ENCODE peak calls at places on chromosomes 6 and 20, in five cellular contexts. S is ovary; L is A549; Y is CD8-positive, alpha-beta T cell; C is cardiac muscle cell. M is an unnamed sample.

GRCh38 chr6:92847988-92848387 is 571.4 kb downstream of the EPHA7 start:
- DNase-seq in Y (no peak), C (no peak), S (no peak), L (no peak), M (no peak)

GRCh38 chr20:5888051-5888450 is 62.3 kb downstream of the TRMT6 start:
- DNase-seq in Y (no peak), L (no peak), S (no peak), C (peak), M (no peak)

GRCh38 chr6:12947191-12947795 is 230.7 kb downstream of the PHACTR1 start:
- DNase-seq in Y (no peak), L (no peak), S (no peak), C (no peak), M (no peak)

GRCh38 chr20:34705383-34706021 is 1.4 kb downstream of the TP53INP2 start:
- DNase-seq in S (peak), C (peak), L (peak), Y (no peak), M (no peak)

GRCh38 chr6:151147118-151147832 is 92.5 kb upstream of the AKAP12 start:
- DNase-seq in L (no peak), Y (no peak), C (peak), S (no peak), M (no peak)

GRCh38 chr6:44261581-44261980 is 3.8 kb downstream of the NFKBIE start:
- DNase-seq in C (no peak), L (no peak), S (no peak), Y (no peak), M (peak)

GRCh38 chr20:58549231-58549630 is 34.0 kb upstream of the APCDD1L start:
- DNase-seq in C (no peak), L (no peak), S (no peak), Y (no peak), M (no peak)

GRCh38 chr6:153325661-153326060 is 194.6 kb upstream of the RGS17 start:
- DNase-seq in C (no peak), L (no peak), Y (no peak), S (no peak), M (no peak)

GRCh38 chr6:32432050-32432450 is 7.6 kb upstream of the HLA-DRA start:
- DNase-seq in L (peak), Y (no peak), S (no peak), C (peak), M (no peak)
- TF ChIP-seq CTCF in L (peak), Y (peak), S (peak), C (peak), M (peak)

DNA sequence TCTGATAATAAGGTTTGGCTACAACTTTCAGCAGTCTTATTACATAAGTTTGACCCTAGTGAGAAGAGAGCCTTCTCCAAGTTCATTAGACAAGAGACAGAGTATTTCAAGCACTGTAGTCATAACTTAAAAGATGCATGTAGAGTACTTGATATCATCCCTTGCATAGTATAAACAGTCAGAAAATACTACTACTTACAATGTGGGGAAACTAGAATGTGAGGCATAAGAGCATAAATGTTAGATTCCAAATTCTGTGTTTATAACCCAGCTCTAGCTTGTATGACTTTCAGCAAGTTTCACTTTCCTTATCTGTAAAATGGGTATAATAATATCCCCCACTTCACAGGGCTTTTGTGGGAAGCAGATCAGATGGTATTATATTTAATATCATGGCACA is 56.8 kb upstream of the TMEM200A start:
- DNase-seq in C (no peak), L (no peak), Y (no peak), S (no peak), M (no peak)
- H3K4me3 ChIP-seq in C (no peak), L (no peak), Y (no peak), S (no peak), M (no peak)

GRCh38 chr6:31734247-31734702 is 2.1 kb downstream of the CLIC1 start:
- DNase-seq in C (no peak), S (no peak), Y (no peak), L (no peak), M (no peak)

GRCh38 chr6:31736026-31736767 is at the start of gene CLIC1:
- DNase-seq in C (peak), S (peak), L (peak), Y (peak), M (no peak)

GRCh38 chr6:31734703-31735500 is 1.4 kb downstream of the CLIC1 start:
- DNase-seq in S (peak), Y (peak), L (peak), C (peak), M (no peak)

GRCh38 chr6:31732029-31732428 is 2.9 kb upstream of the DDAH2 start:
- DNase-seq in C (no peak), Y (no peak), S (no peak), L (no peak), M (no peak)

DNA sequence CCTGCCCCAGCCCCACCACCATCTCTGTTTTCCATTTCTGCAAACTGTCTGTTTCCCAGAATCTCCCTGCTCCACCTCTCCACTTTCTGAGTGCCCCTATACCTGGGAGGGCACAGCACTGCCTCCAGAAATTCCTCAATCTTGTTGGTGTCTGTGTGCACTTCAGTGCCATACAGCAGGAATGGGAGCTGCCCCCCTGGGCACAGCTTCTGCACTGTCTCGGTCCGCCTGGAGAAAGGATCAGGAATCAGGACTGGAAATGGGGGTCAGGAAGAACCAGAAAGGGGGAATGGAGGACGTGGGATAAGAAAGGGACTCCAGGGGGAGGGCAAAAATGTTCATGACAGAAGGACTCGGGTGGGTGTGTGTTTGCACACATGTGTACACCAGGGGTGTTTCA is 2.6 kb downstream of the CLIC1 start:
- DNase-seq in L (no peak), Y (no peak), C (no peak), S (no peak), M (no peak)
- H3K27ac ChIP-seq in L (peak), Y (no peak), C (no peak), S (no peak), M (no peak)

DNA sequence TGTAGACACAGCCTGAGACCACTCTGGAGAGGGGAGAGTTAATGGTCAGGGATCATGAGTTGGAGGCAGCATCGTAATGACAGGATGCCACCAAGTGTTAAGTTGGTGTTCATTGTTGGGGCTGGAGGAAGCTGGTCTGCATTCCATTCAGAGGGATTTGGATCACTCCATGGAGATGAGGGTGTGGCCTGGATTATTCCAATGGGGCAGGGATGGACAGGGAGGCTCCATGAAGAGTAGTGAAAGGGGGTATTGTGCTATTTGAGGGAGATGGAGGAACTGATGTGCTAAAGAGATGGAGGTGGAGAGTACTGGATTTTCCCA is 1.1 kb downstream of the SAPCD1 start:
- DNase-seq in C (peak), L (no peak), S (no peak), Y (no peak), M (no peak)
- TF ChIP-seq CTCF in C (no peak), L (no peak), S (no peak), Y (no peak), M (no peak)

DNA sequence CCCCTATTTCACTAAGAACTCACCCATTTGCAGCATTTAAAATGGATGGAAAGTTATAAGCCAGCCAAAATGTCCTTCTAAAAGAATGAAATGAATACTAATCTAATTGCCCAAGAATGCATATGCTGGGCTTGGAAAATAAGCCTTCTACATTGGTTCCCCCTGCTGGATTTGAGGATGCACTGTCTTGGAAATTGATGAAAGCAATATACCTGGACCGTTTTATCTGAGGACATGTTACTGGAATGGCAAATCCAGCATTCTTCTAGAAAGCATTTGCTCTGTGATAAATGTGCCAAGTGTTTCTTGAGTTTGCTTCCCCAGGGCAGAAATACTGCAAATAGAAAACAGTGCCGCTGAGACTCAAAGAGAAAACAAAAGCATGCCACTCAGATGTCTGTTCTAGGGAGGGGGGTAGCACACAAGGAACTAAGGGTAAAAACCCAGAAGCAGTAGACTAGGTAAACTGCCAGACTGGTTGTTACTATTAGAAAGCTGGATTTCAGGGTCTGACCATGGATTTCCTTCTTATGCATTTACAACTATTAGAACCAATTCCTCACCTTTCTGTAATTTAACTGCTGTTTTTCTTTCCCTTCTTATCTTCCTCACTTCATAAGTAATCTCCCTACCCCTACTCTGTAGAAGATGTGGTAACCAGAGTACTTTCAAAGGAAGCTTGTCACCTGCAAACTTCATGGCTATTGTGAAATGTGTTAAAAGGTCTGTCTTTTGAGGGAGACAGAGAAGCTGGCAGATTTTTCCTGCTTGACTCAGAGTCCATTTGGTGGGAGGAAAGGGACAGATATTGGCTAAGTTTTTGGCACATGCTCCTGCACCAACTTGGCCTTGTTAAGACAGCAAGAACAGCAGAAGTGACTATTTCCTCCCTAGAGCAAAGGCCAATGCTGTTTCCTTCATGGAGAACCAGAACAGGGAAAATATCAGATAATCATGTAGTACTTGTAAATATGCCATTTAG is 642.6 kb downstream of the KIF16B start:
- DNase-seq in Y (no peak), C (peak), S (no peak), L (peak), M (no peak)
- H3K4me3 ChIP-seq in Y (no peak), C (no peak), S (no peak), L (no peak), M (no peak)

GRCh38 chr20:45355209-45355608 is 7.0 kb upstream of the SDC4 start:
- DNase-seq in S (no peak), C (peak), Y (no peak), L (no peak), M (no peak)
- H3K27ac ChIP-seq in S (no peak), C (no peak), Y (no peak), L (peak), M (peak)

DNA sequence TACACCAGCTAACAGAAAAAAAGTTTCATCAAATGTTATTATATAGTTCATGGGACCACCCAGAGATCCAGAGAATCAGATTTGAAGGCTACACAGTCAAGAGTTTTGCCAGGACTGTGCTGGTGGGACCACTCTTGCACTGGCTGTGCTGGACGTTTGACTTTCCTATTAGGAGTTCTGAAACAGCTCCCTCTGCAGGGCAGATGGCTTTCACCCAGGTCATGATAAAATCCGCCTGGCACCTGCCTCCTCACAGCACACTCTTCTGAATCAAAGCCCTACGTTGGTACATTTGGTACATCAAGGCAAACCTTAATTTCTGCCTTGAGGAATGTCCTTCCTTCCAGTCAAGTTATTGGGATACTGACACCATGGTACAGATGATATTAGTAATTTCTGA is 302.1 kb downstream of the ZNF217 start:
- DNase-seq in C (no peak), Y (no peak), S (no peak), L (no peak), M (no peak)
- TF ChIP-seq CTCF in C (no peak), Y (no peak), S (no peak), L (no peak), M (no peak)

GRCh38 chr6:1395941-1396908 is 6.8 kb downstream of the FOXF2 start:
- DNase-seq in L (no peak), S (no peak), C (no peak), Y (no peak), M (no peak)
- H3K4me3 ChIP-seq in L (no peak), S (no peak), C (no peak), Y (no peak), M (no peak)

DNA sequence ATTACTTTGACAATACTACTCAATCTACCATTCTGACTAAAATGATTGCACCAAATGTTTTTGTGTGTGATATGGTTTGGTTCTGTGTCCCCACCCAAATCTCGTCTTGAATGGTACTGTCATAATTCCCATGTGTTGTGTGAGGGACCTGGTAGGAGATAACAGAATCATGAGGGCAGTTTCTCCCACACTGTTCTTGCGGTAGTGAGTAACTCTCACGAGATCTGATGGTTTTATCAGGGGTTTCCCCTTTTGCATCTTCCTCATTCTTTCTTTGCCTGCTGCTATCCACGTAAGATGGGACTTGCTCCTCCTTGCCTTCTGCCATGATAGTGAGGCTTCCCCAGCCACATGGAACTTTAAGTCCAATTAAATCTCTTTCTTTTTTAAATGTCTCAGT is 20.8 kb downstream of the SYCP2 start:
- DNase-seq in Y (no peak), S (no peak), L (no peak), C (no peak), M (no peak)
- H3K27ac ChIP-seq in Y (no peak), S (no peak), L (no peak), C (no peak), M (no peak)

M was measured in dorsolateral prefrontal cortex.